ENCODE peak calls at places on chromosome 17, in nine cellular contexts. H is Calu3, V is Peyer's patch, Z is keratinocyte, C is fibroblast of lung, F is adrenal gland, L is epithelial cell of esophagus, T is fibroblast of pulmonary artery, Y is OCI-LY7. W is an unnamed sample.

GRCh38 chr17:2023256-2023655 is 1.9 kb downstream of the RTN4RL1 start:
- DNase-seq in C (no peak), T (no peak), L (no peak), H (no peak), Y (no peak), F (no peak), V (no peak), Z (no peak), W (no peak)

GRCh38 chr17:50109785-50110184 is 14.6 kb downstream of the PDK2 start:
- DNase-seq in L (no peak), Y (no peak), H (no peak), Z (no peak), T (no peak), F (peak), V (peak), C (no peak), W (no peak)

GRCh38 chr17:1111599-1112443 is 68.0 kb downstream of the ABR start:
- DNase-seq in C (no peak), F (no peak), T (no peak), V (no peak), Z (no peak), H (peak), Y (no peak), L (no peak), W (peak)

GRCh38 chr17:46874906-46875305 is 23.5 kb downstream of the WNT9B start:
- DNase-seq in V (peak), C (no peak), F (no peak), L (no peak), T (no peak), Y (no peak), Z (no peak), H (no peak), W (no peak)

GRCh38 chr17:43398724-43399595 is at the start of gene ARL4D:
- DNase-seq in L (peak), C (peak), H (peak), F (peak), T (peak), V (peak), Z (no peak), Y (peak), W (peak)

GRCh38 chr17:40608061-40608581 is 39.5 kb downstream of the SMARCE1 start:
- DNase-seq in L (no peak), T (no peak), H (no peak), Y (no peak), C (no peak), Z (no peak), V (no peak), F (no peak), W (no peak)

GRCh38 chr17:16361874-16362273 is 8.6 kb upstream of the CENPV start:
- DNase-seq in V (no peak), H (no peak), T (no peak), C (no peak), L (no peak), Y (no peak), F (no peak), Z (no peak), W (no peak)

GRCh38 chr17:78661092-78661770 is 84.0 kb upstream of the DNAH17 start:
- DNase-seq in T (no peak), H (peak), F (no peak), V (peak), Y (no peak), L (peak), C (peak), Z (peak), W (no peak)

GRCh38 chr17:19359856-19360255 is 2.7 kb downstream of the B9D1 start:
- DNase-seq in V (no peak), C (no peak), Y (no peak), L (no peak), F (peak), Z (no peak), H (no peak), T (no peak), W (no peak)

GRCh38 chr17:5533486-5534315 is 47.3 kb downstream of the MIS12 start:
- DNase-seq in V (no peak), Z (no peak), T (no peak), L (no peak), C (peak), F (no peak), Y (no peak), H (no peak), W (no peak)

GRCh38 chr17:57385975-57386374 is 129.7 kb downstream of the MSI2 start:
- DNase-seq in H (no peak), C (no peak), V (no peak), F (no peak), Y (no peak), L (no peak), Z (no peak), T (no peak), W (no peak)

GRCh38 chr17:65487161-65487560 is 74.3 kb downstream of the AXIN2 start:
- DNase-seq in C (no peak), V (no peak), L (no peak), T (no peak), F (no peak), Z (no peak), H (no peak), Y (no peak), W (no peak)

GRCh38 chr17:51852603-51853002 is 305.9 kb downstream of the CA10 start:
- DNase-seq in T (no peak), F (no peak), V (no peak), H (no peak), Y (no peak), C (no peak), L (no peak), Z (no peak), W (no peak)

GRCh38 chr17:76953066-76953465 is 84.9 kb downstream of the MGAT5B start:
- DNase-seq in Y (no peak), C (no peak), T (no peak), F (no peak), L (no peak), Z (no peak), V (no peak), H (no peak), W (no peak)

GRCh38 chr17:77662796-77663195 is 295.7 kb upstream of the TNRC6C start:
- DNase-seq in C (no peak), L (no peak), Y (no peak), F (no peak), Z (no peak), V (peak), H (no peak), T (no peak), W (no peak)

GRCh38 chr17:57130708-57131461 is 45.8 kb downstream of the AKAP1 start:
- DNase-seq in H (peak), T (peak), Z (peak), Y (peak), V (peak), C (peak), F (peak), L (peak), W (peak)

GRCh38 chr17:74873874-74874614 is 1.2 kb upstream of the FDXR start:
- DNase-seq in V (no peak), Z (no peak), H (no peak), Y (peak), F (no peak), C (no peak), L (no peak), T (peak), W (no peak)

GRCh38 chr17:3964203-3965122 is at the start of gene ATP2A3:
- DNase-seq in Y (peak), V (peak), C (no peak), T (no peak), L (no peak), Z (no peak), H (peak), F (no peak), W (peak)

GRCh38 chr17:40122944-40123810 is 1.4 kb downstream of the MSL1 start:
- DNase-seq in Y (peak), T (no peak), V (peak), C (peak), H (peak), F (peak), Z (no peak), L (peak), W (peak)

GRCh38 chr17:2214047-2214717 is 89.4 kb downstream of the SMG6 start:
- DNase-seq in V (no peak), F (peak), L (peak), H (no peak), Z (no peak), C (peak), Y (no peak), T (peak), W (no peak)

GRCh38 chr17:21174719-21175118 is 39.2 kb downstream of the TMEM11 start:
- DNase-seq in F (no peak), L (no peak), V (no peak), Z (no peak), C (peak), H (no peak), T (peak), Y (no peak), W (no peak)

GRCh38 chr17:64994281-64994680 is 62.3 kb downstream of the GNA13 start:
- DNase-seq in V (no peak), Z (no peak), T (no peak), C (no peak), Y (no peak), H (no peak), L (no peak), F (no peak), W (no peak)

GRCh38 chr17:3963214-3964201 is 729 bp downstream of the ATP2A3 start:
- DNase-seq in Z (no peak), H (no peak), V (peak), F (no peak), T (no peak), Y (peak), L (no peak), C (no peak), W (peak)

GRCh38 chr17:19644493-19645210 is 3.9 kb upstream of the ALDH3A2 start:
- DNase-seq in L (no peak), F (no peak), V (no peak), H (no peak), Y (no peak), T (no peak), C (peak), Z (no peak), W (no peak)

GRCh38 chr17:45341389-45342158 is 24.8 kb upstream of the MAP3K14 start:
- DNase-seq in F (no peak), Y (no peak), C (peak), L (peak), Z (peak), H (peak), T (peak), V (no peak), W (no peak)

GRCh38 chr17:74077231-74077630 is 126.2 kb upstream of the RPL38 start:
- DNase-seq in C (no peak), L (no peak), F (no peak), V (no peak), T (no peak), H (no peak), Y (no peak), Z (no peak), W (no peak)

GRCh38 chr17:55263565-55264272 is 1.0 kb upstream of the HLF start:
- DNase-seq in F (no peak), V (peak), Z (no peak), C (no peak), L (no peak), H (no peak), T (no peak), Y (no peak), W (no peak)

DNA sequence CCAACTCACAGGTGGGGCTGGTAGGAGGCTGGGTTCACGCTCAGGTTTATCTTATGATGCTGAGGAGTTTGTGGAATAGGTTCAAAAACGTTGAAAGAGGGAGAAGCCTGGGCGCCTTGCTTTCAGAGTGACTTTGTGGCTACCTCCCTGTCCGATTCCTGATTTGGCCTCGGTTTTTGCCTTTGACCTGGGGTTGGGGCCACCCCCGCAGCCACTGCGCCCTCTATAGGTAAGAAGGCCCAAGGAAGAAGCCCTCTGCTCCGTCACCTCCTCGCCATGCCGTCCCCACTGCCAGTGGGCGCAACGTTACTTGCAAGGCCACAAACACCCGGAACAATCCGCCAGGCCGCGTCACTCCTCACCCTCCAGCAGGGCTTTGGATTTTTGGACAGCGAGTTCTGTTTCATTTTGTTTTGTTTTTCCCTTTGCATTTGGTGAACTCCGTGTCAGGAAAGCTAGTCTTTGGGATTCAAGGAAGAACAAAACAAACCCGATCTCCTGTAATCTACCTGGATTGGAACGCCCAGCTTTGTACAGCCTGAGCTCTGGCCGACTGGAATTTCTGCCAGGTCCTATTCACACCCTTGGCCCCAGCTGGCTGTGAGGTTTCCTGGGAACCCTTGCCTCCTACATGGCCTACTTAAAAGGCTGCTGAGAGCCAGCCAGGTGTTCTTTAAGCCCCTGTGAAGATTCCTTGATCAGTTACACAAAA is 60.7 kb downstream of the TBC1D16 start:
- DNase-seq in H (no peak), F (peak), T (no peak), C (no peak), V (no peak), L (no peak), Z (no peak), Y (no peak), W (no peak)
- TF ChIP-seq CTCF in H (no peak), F (no peak), T (no peak), C (peak), V (peak), L (no peak), Z (no peak), Y (peak), W (no peak)

GRCh38 chr17:81258292-81258691 is 19.2 kb downstream of the NDUFAF8 start:
- DNase-seq in C (no peak), F (no peak), V (no peak), Y (no peak), Z (no peak), H (no peak), L (no peak), T (no peak), W (no peak)
- TF ChIP-seq CTCF in C (peak), F (no peak), V (no peak), Y (no peak), Z (no peak), H (no peak), L (no peak), T (no peak), W (no peak)

DNA sequence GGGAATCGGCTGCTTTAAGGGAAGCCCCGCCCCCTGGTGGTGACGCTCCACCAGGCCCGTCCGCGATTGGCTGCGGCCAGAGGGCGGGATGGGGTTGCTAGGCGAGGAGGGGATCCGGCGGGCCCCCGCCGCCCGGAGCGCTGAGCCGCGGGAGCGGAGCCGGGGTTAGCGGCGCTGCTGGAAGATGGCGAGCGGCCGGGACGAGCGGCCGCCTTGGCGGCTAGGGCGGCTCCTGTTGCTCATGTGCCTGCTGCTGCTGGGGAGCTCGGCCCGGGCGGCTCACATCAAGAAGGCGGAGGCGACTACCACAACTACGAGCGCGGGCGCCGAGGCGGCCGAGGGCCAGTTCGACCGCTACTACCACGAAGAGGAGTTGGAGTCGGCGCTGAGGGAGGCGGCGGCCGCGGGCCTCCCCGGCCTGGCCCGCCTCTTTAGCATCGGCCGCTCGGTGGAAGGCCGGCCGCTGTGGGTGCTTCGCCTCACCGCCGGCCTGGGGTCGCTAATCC is at the start of gene CPD:
- DNase-seq in T (peak), L (peak), Z (peak), Y (peak), H (peak), F (peak), C (peak), V (peak), W (peak)
- TF ChIP-seq CTCF in T (no peak), L (no peak), Z (no peak), Y (no peak), H (no peak), F (peak), C (no peak), V (peak), W (no peak)

GRCh38 chr17:28366605-28367004 is 1.6 kb upstream of the SEBOX start:
- DNase-seq in H (no peak), V (peak), Z (no peak), Y (peak), C (no peak), L (no peak), T (no peak), F (no peak), W (no peak)
- TF ChIP-seq CTCF in H (no peak), V (no peak), Z (peak), Y (peak), C (no peak), L (peak), T (peak), F (no peak), W (no peak)

DNA sequence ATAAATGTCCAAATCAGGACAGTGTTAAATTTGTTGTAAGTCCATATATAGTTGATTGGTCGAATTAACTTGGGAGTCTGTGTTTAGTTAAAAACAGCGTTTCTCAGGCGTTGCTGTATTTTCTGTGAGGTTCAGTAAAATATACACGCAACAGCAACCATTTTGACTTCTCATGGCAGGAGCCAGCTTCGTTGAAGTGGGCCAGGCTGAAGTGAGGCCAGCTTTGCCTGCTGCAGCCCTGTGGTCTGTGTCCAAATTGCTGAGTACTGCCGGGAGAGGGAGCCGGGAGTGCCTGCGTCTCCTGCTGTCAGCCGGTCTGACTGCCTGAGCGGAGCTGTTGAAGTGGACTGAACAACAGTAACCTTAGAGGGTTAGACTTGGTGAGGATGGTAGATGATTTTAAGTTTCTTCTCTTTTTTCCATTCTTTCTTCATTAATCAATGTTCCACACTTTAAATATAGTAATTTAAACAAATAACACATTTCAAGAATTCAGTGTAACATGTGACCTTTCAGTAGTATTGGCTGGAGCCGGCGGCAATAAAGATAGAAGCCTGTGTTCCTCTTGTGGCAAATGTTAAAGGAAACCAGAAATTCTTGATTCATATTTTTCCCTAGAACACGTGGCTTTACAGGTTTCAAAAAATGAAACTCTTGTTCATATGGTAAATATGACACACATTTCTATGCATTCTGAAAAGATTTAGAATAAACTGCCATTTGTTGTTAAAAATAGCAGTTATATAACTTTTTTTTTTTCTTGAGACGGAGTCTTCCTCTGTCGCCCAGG is 37.0 kb upstream of the ZNF750 start:
- DNase-seq in C (peak), Y (no peak), L (peak), V (no peak), T (peak), Z (peak), F (no peak), H (peak), W (peak)
- TF ChIP-seq CTCF in C (peak), Y (peak), L (peak), V (peak), T (peak), Z (peak), F (no peak), H (no peak), W (peak)

GRCh38 chr17:7328840-7329359 is at the start of gene NEURL4:
- DNase-seq in F (no peak), Z (no peak), C (no peak), V (no peak), Y (peak), L (peak), T (no peak), H (no peak), W (no peak)
- TF ChIP-seq CTCF in F (no peak), Z (peak), C (peak), V (no peak), Y (peak), L (no peak), T (peak), H (no peak), W (no peak)

DNA sequence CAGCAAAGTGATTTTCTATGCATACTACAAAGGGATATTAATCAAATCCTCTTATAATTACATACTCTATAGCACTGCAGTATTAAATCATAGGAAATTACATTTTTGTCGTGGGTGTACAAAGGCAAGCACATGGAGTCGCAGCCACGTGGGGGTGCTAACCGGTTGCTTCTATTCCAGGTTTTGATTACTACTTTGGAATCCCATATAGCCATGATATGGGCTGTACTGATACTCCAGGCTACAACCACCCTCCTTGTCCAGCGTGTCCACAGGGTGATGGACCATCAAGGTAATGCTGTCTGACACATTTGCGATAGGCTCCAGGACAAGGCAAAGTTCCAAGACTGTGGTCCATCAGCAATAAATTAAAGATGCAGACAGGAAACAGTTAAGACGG is 60.1 kb downstream of the ARSG start:
- DNase-seq in Z (no peak), F (no peak), T (peak), Y (no peak), H (no peak), C (peak), V (no peak), L (no peak), W (no peak)
- TF ChIP-seq CTCF in Z (no peak), F (no peak), T (peak), Y (no peak), H (no peak), C (no peak), V (no peak), L (no peak), W (no peak)

GRCh38 chr17:63832455-63832854 is 5.0 kb upstream of the FTSJ3 start:
- DNase-seq in Y (no peak), F (no peak), V (no peak), H (no peak), L (no peak), C (no peak), T (no peak), Z (no peak), W (no peak)
- TF ChIP-seq CTCF in Y (peak), F (no peak), V (no peak), H (no peak), L (no peak), C (no peak), T (no peak), Z (no peak), W (no peak)

W was measured in colonic mucosa.